ENCODE peak calls at places on chromosomes 7 and 10, in seven cellular contexts. One of them, this sample, is unnamed.

GRCh38 chr7:146982482-146982881 is 865.9 kb downstream of the CNTNAP2 start:
- DNase-seq in activated T-helper 1 cell treated with Interleukin-2 at 50 U/mL for 16 hours: no peak
- DNase-seq in kidney tubule cell: no peak
- DNase-seq in HTR-8/SVneo: no peak
- DNase-seq in iPS DF 6.9: no peak
- DNase-seq in T-cell: no peak
- DNase-seq in CD8-positive, alpha-beta memory T cell: no peak
- DNase-seq in this sample: no peak

GRCh38 chr7:92313055-92313454 is 67.3 kb downstream of the ANKIB1 start:
- DNase-seq in iPS DF 6.9: no peak
- DNase-seq in HTR-8/SVneo: no peak
- DNase-seq in CD8-positive, alpha-beta memory T cell: no peak
- DNase-seq in activated T-helper 1 cell treated with Interleukin-2 at 50 U/mL for 16 hours: no peak
- DNase-seq in T-cell: no peak
- DNase-seq in kidney tubule cell: no peak
- DNase-seq in this sample: no peak

GRCh38 chr10:44374155-44374554 is 10.7 kb downstream of the CXCL12 start:
- DNase-seq in activated T-helper 1 cell treated with Interleukin-2 at 50 U/mL for 16 hours: no peak
- DNase-seq in HTR-8/SVneo: no peak
- DNase-seq in kidney tubule cell: no peak
- DNase-seq in T-cell: no peak
- DNase-seq in iPS DF 6.9: no peak
- DNase-seq in CD8-positive, alpha-beta memory T cell: no peak
- DNase-seq in this sample: no peak

GRCh38 chr10:63697956-63698814 is 177.0 kb downstream of the REEP3 start:
- DNase-seq in activated T-helper 1 cell treated with Interleukin-2 at 50 U/mL for 16 hours: no peak
- DNase-seq in HTR-8/SVneo: no peak
- DNase-seq in kidney tubule cell: no peak
- DNase-seq in T-cell: no peak
- DNase-seq in CD8-positive, alpha-beta memory T cell: no peak
- DNase-seq in iPS DF 6.9: no peak
- DNase-seq in this sample: no peak

GRCh38 chr7:31099451-31100444 is 47.6 kb downstream of the ADCYAP1R1 start:
- DNase-seq in CD8-positive, alpha-beta memory T cell: no peak
- DNase-seq in kidney tubule cell: no peak
- DNase-seq in T-cell: no peak
- DNase-seq in iPS DF 6.9: no peak
- DNase-seq in HTR-8/SVneo: no peak
- DNase-seq in activated T-helper 1 cell treated with Interleukin-2 at 50 U/mL for 16 hours: no peak
- DNase-seq in this sample: no peak

GRCh38 chr7:47852330-47853245 is 95.7 kb downstream of the PKD1L1 start:
- DNase-seq in activated T-helper 1 cell treated with Interleukin-2 at 50 U/mL for 16 hours: no peak
- DNase-seq in iPS DF 6.9: peak
- DNase-seq in CD8-positive, alpha-beta memory T cell: no peak
- DNase-seq in T-cell: no peak
- DNase-seq in HTR-8/SVneo: peak
- DNase-seq in kidney tubule cell: no peak
- DNase-seq in this sample: no peak

GRCh38 chr7:134502463-134502862 is 24.9 kb upstream of the AKR1B10 start:
- DNase-seq in HTR-8/SVneo: no peak
- DNase-seq in kidney tubule cell: peak
- DNase-seq in CD8-positive, alpha-beta memory T cell: no peak
- DNase-seq in iPS DF 6.9: no peak
- DNase-seq in activated T-helper 1 cell treated with Interleukin-2 at 50 U/mL for 16 hours: no peak
- DNase-seq in T-cell: no peak
- DNase-seq in this sample: no peak

GRCh38 chr7:139192014-139192706 is 38.9 kb upstream of the UBN2 start:
- DNase-seq in T-cell: no peak
- DNase-seq in kidney tubule cell: no peak
- DNase-seq in CD8-positive, alpha-beta memory T cell: no peak
- DNase-seq in iPS DF 6.9: no peak
- DNase-seq in HTR-8/SVneo: no peak
- DNase-seq in activated T-helper 1 cell treated with Interleukin-2 at 50 U/mL for 16 hours: no peak
- DNase-seq in this sample: no peak

GRCh38 chr10:7335977-7336376 is 74.9 kb downstream of the SFMBT2 start:
- DNase-seq in HTR-8/SVneo: no peak
- DNase-seq in iPS DF 6.9: no peak
- DNase-seq in activated T-helper 1 cell treated with Interleukin-2 at 50 U/mL for 16 hours: no peak
- DNase-seq in CD8-positive, alpha-beta memory T cell: no peak
- DNase-seq in T-cell: no peak
- DNase-seq in kidney tubule cell: no peak
- DNase-seq in this sample: no peak

GRCh38 chr7:76507723-76508406 is 2.5 kb upstream of the UPK3B start:
- DNase-seq in T-cell: no peak
- DNase-seq in iPS DF 6.9: no peak
- DNase-seq in activated T-helper 1 cell treated with Interleukin-2 at 50 U/mL for 16 hours: no peak
- DNase-seq in CD8-positive, alpha-beta memory T cell: no peak
- DNase-seq in HTR-8/SVneo: no peak
- DNase-seq in kidney tubule cell: no peak
- DNase-seq in this sample: no peak

GRCh38 chr10:91313761-91314520 is 93.5 kb downstream of the PCGF5 start:
- DNase-seq in iPS DF 6.9: no peak
- DNase-seq in kidney tubule cell: peak
- DNase-seq in T-cell: no peak
- DNase-seq in activated T-helper 1 cell treated with Interleukin-2 at 50 U/mL for 16 hours: no peak
- DNase-seq in HTR-8/SVneo: no peak
- DNase-seq in CD8-positive, alpha-beta memory T cell: no peak
- DNase-seq in this sample: no peak

GRCh38 chr7:4700577-4701235 is 18.6 kb downstream of the FOXK1 start:
- DNase-seq in T-cell: no peak
- DNase-seq in CD8-positive, alpha-beta memory T cell: no peak
- DNase-seq in HTR-8/SVneo: no peak
- DNase-seq in kidney tubule cell: peak
- DNase-seq in activated T-helper 1 cell treated with Interleukin-2 at 50 U/mL for 16 hours: no peak
- DNase-seq in iPS DF 6.9: no peak
- DNase-seq in this sample: no peak

GRCh38 chr7:80526472-80526871 is 14.6 kb upstream of the GNAT3 start:
- DNase-seq in CD8-positive, alpha-beta memory T cell: no peak
- DNase-seq in activated T-helper 1 cell treated with Interleukin-2 at 50 U/mL for 16 hours: no peak
- DNase-seq in iPS DF 6.9: no peak
- DNase-seq in T-cell: no peak
- DNase-seq in HTR-8/SVneo: no peak
- DNase-seq in kidney tubule cell: no peak
- DNase-seq in this sample: no peak

GRCh38 chr10:88216976-88217375 is 353.6 kb downstream of the PTEN start:
- DNase-seq in activated T-helper 1 cell treated with Interleukin-2 at 50 U/mL for 16 hours: no peak
- DNase-seq in iPS DF 6.9: no peak
- DNase-seq in HTR-8/SVneo: no peak
- DNase-seq in CD8-positive, alpha-beta memory T cell: no peak
- DNase-seq in kidney tubule cell: no peak
- DNase-seq in T-cell: no peak
- DNase-seq in this sample: no peak

GRCh38 chr7:106770191-106770590 is 94.9 kb upstream of the PIK3CG start:
- DNase-seq in HTR-8/SVneo: peak
- DNase-seq in T-cell: no peak
- DNase-seq in activated T-helper 1 cell treated with Interleukin-2 at 50 U/mL for 16 hours: no peak
- DNase-seq in iPS DF 6.9: no peak
- DNase-seq in kidney tubule cell: peak
- DNase-seq in CD8-positive, alpha-beta memory T cell: no peak
- DNase-seq in this sample: no peak

GRCh38 chr10:60310746-60311145 is 78.9 kb downstream of the ANK3 start:
- DNase-seq in activated T-helper 1 cell treated with Interleukin-2 at 50 U/mL for 16 hours: no peak
- DNase-seq in iPS DF 6.9: no peak
- DNase-seq in T-cell: no peak
- DNase-seq in kidney tubule cell: peak
- DNase-seq in CD8-positive, alpha-beta memory T cell: no peak
- DNase-seq in HTR-8/SVneo: peak
- DNase-seq in this sample: no peak

GRCh38 chr10:107611101-107611500 is 446.6 kb upstream of the SORCS1 start:
- DNase-seq in activated T-helper 1 cell treated with Interleukin-2 at 50 U/mL for 16 hours: no peak
- DNase-seq in kidney tubule cell: no peak
- DNase-seq in T-cell: no peak
- DNase-seq in HTR-8/SVneo: no peak
- DNase-seq in CD8-positive, alpha-beta memory T cell: no peak
- DNase-seq in iPS DF 6.9: no peak
- DNase-seq in this sample: no peak

GRCh38 chr10:48274636-48275035 is at the start of gene FRMPD2:
- DNase-seq in activated T-helper 1 cell treated with Interleukin-2 at 50 U/mL for 16 hours: no peak
- DNase-seq in T-cell: no peak
- DNase-seq in iPS DF 6.9: no peak
- DNase-seq in kidney tubule cell: no peak
- DNase-seq in HTR-8/SVneo: no peak
- DNase-seq in CD8-positive, alpha-beta memory T cell: no peak
- DNase-seq in this sample: no peak

GRCh38 chr10:102691701-102692100 is 22.5 kb downstream of the ARL3 start:
- DNase-seq in HTR-8/SVneo: no peak
- DNase-seq in CD8-positive, alpha-beta memory T cell: no peak
- DNase-seq in activated T-helper 1 cell treated with Interleukin-2 at 50 U/mL for 16 hours: no peak
- DNase-seq in iPS DF 6.9: no peak
- DNase-seq in kidney tubule cell: no peak
- DNase-seq in T-cell: no peak
- DNase-seq in this sample: no peak

GRCh38 chr7:18786196-18786727 is 290.7 kb downstream of the HDAC9 start:
- DNase-seq in activated T-helper 1 cell treated with Interleukin-2 at 50 U/mL for 16 hours: no peak
- DNase-seq in kidney tubule cell: no peak
- DNase-seq in CD8-positive, alpha-beta memory T cell: no peak
- DNase-seq in iPS DF 6.9: no peak
- DNase-seq in T-cell: no peak
- DNase-seq in HTR-8/SVneo: no peak
- DNase-seq in this sample: no peak

GRCh38 chr10:19847321-19847720 is 31.1 kb downstream of the PLXDC2 start:
- DNase-seq in iPS DF 6.9: no peak
- DNase-seq in T-cell: no peak
- DNase-seq in activated T-helper 1 cell treated with Interleukin-2 at 50 U/mL for 16 hours: no peak
- DNase-seq in CD8-positive, alpha-beta memory T cell: no peak
- DNase-seq in HTR-8/SVneo: no peak
- DNase-seq in kidney tubule cell: peak
- DNase-seq in this sample: no peak